ENCODE peak calls at places on chromosomes 7 and 10, in four cellular contexts. X is hepatocyte, D is fibroblast of lung, M is ovary. Y is an unnamed sample.

GRCh38 chr10:43871004-43871439 is 222.3 kb upstream of the ZNF32 start:
- DNase-seq in X (no peak), D (no peak), M (no peak), Y (no peak)

GRCh38 chr7:158956805-158957506 is 100.6 kb downstream of the DYNC2I1 start:
- DNase-seq in X (no peak), D (no peak), M (no peak), Y (no peak)

GRCh38 chr7:87785368-87785995 is 90.7 kb downstream of the SLC25A40 start:
- DNase-seq in X (no peak), D (no peak), M (no peak), Y (no peak)

GRCh38 chr7:49279886-49280285 is 355.5 kb downstream of the CDC14C start:
- DNase-seq in X (no peak), D (no peak), M (no peak), Y (no peak)

GRCh38 chr7:100477871-100478248 is 1.2 kb downstream of the TSC22D4 start:
- DNase-seq in X (no peak), D (no peak), M (peak), Y (no peak)

GRCh38 chr10:29083096-29083495 is 205.8 kb upstream of the LYZL1 start:
- DNase-seq in X (no peak), D (no peak), M (no peak), Y (no peak)

GRCh38 chr7:98286093-98286525 is 4.6 kb downstream of the BRI3 start:
- DNase-seq in X (peak), D (peak), M (peak), Y (no peak)

GRCh38 chr7:142855756-142856564 is 1.1 kb downstream of the EPHB6 start:
- DNase-seq in X (no peak), D (peak), M (peak), Y (no peak)

GRCh38 chr7:35463176-35463575 is 209.3 kb upstream of the TBX20 start:
- DNase-seq in X (no peak), D (no peak), M (no peak), Y (no peak)

GRCh38 chr7:136214356-136214755 is 237.2 kb upstream of the MTPN start:
- DNase-seq in X (no peak), D (no peak), M (no peak), Y (no peak)

GRCh38 chr10:27890971-27891370 is 107.9 kb downstream of the ODAD2 start:
- DNase-seq in X (no peak), D (no peak), M (no peak), Y (no peak)

GRCh38 chr7:20352573-20353304 is 22.0 kb downstream of the ITGB8 start:
- DNase-seq in X (peak), D (peak), M (no peak), Y (no peak)

GRCh38 chr10:122232781-122233180 is 38.3 kb upstream of the BTBD16 start:
- DNase-seq in X (peak), D (peak), M (no peak), Y (no peak)

GRCh38 chr7:101865031-101865824 is 47.8 kb downstream of the CUX1 start:
- DNase-seq in X (no peak), D (no peak), M (no peak), Y (no peak)
- H3K4me3 ChIP-seq in X (no peak), D (no peak), M (no peak), Y (no peak)

DNA sequence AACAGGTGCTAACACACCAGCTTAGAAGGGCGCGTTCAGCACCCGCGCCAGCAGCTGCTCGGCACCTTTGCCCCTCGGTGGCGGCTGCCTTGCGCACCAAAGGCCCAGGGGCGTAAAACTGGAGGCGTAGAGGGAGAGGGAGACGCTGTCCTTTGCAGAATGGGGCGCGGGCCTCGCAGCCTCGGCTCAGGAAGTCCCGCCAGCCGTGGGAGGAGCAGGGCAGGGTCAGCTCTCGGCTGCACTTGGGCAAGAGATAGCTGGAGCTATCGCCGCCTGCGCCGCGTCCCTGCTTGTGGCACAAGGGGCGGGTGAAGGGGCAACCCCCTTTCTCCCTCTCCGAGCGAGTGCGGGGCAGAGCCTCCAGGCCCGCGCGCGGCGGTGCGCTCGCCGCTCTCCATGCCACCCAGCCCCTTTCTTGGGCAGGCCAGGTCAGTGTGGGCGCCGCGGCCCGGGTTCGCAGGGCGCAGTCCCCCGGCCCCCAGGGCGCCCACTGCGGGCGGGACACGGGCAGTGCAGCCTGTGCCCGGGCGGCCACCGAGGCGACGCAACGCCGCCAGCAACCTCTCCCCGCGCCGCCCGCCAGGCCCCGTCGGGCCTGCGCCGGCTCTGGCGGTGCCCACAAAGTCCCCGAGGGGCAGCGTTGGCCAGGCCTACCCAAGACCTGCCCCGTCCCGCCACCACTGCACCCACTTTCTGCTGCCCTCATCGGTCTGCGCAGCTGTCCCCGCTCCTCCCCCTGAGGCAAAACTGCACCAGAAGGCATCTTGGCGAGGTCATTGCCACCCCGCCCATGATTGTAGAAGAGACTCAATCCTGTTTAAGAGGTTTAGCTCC is 4.1 kb downstream of the NEUROD6 start:
- DNase-seq in X (peak), D (no peak), M (no peak), Y (no peak)
- TF ChIP-seq CTCF in X (peak), D (no peak), M (no peak), Y (peak)

GRCh38 chr7:103706805-103707204 is 260.8 kb upstream of the SLC26A5 start:
- DNase-seq in X (no peak), D (no peak), M (no peak), Y (no peak)

GRCh38 chr7:103702982-103703381 is 257.0 kb upstream of the SLC26A5 start:
- DNase-seq in X (no peak), D (no peak), M (no peak), Y (no peak)

GRCh38 chr7:103704701-103705100 is 258.7 kb upstream of the SLC26A5 start:
- DNase-seq in X (no peak), D (peak), M (no peak), Y (no peak)

GRCh38 chr7:103702454-103702853 is 256.4 kb upstream of the SLC26A5 start:
- DNase-seq in X (no peak), D (no peak), M (no peak), Y (no peak)

DNA sequence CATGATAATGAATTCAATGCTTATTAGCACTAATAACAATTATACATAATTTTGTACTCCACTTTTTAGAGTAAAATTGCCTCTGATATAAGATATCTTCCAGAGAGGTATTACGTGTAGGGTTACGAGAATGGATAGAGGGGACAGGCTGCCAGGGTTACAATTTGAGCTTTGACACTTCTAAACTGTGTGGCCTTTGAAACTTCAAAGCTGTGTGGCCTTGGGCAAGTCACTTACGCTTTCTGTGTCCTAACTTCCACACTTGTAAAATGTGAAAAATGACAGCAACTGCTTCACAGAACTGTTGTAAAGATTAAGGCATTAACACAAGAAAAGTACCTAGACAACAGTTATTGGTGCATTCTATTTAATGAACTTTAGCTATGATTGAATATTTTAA is 259.5 kb upstream of the SLC26A5 start:
- DNase-seq in X (no peak), D (no peak), M (no peak), Y (no peak)
- H3K4me3 ChIP-seq in X (no peak), D (no peak), M (no peak), Y (no peak)

DNA sequence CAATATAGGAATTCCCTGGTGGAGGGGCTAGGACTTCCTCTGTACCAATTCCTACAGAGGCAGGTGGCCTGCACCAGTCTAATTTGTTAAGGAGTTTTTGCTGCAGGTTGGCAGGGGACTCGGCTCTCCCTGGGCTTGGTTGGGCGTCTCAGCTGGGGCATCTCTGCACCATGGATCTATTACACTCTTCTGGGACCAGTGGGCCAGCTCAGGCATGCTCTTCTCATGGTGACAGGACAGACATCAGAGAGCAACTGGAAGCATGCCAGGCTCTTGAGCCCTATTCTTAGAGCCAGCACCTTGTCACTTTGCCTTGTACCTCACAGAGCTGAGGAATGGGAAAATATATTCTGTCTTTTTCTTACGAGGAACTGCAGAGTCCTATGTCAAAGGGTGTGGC is 74.6 kb downstream of the SH2D4B start:
- DNase-seq in X (no peak), D (no peak), M (no peak), Y (no peak)
- TF ChIP-seq CTCF in X (no peak), D (no peak), M (no peak), Y (no peak)

DNA sequence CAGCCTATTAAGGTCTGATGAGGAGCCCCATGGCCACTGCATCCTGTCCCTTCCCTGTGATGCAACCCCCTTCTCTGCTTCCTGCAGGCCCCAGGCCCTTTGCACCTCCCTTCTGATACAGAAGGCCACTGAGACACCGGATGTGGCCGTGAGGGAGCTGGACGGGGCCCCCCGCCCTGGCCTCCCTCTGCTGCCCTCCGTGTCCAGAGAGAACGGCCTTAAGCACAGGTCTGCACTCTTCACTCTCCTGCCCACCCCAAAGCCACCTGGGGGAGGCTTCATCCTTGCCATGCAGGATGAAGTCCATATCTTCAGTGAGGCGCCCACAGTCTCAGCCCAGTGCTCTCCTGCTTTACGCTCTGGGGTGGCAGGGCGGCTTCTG is 86.9 kb upstream of the GNA12 start:
- DNase-seq in X (no peak), D (no peak), M (peak), Y (no peak)
- H3K4me3 ChIP-seq in X (no peak), D (no peak), M (no peak), Y (no peak)

DNA sequence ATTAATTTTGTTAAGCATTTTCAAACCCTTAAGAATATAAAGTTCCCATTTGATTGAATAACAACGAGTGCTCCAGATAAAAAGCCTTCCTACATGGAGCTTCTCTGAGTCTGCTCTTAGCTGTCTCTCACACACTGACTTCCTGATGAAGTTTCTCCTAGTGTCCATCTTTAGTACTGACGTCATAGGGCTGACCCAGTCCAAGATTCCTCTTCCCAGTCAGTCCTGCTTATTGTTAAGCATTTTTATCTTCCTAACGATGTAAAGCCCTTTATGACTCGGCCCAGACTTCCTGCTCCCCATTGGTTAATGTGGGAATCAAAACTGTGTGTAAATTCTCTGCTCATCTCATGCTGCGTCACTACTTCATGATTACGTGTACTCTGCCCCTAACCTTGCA is 398.8 kb downstream of the TFEC start:
- DNase-seq in X (peak), D (no peak), M (no peak), Y (no peak)
- TF ChIP-seq CTCF in X (no peak), D (no peak), M (no peak), Y (no peak)

GRCh38 chr10:129946868-129947267 is 17.2 kb downstream of the EBF3 start:
- DNase-seq in X (no peak), D (no peak), M (no peak), Y (no peak)

GRCh38 chr10:129949411-129950335 is 14.4 kb downstream of the EBF3 start:
- DNase-seq in X (peak), D (peak), M (no peak), Y (no peak)

GRCh38 chr10:129942936-129943724 is 20.9 kb downstream of the EBF3 start:
- DNase-seq in X (no peak), D (no peak), M (no peak), Y (no peak)

GRCh38 chr10:129945031-129945430 is 19.0 kb downstream of the EBF3 start:
- DNase-seq in X (no peak), D (no peak), M (no peak), Y (no peak)

DNA sequence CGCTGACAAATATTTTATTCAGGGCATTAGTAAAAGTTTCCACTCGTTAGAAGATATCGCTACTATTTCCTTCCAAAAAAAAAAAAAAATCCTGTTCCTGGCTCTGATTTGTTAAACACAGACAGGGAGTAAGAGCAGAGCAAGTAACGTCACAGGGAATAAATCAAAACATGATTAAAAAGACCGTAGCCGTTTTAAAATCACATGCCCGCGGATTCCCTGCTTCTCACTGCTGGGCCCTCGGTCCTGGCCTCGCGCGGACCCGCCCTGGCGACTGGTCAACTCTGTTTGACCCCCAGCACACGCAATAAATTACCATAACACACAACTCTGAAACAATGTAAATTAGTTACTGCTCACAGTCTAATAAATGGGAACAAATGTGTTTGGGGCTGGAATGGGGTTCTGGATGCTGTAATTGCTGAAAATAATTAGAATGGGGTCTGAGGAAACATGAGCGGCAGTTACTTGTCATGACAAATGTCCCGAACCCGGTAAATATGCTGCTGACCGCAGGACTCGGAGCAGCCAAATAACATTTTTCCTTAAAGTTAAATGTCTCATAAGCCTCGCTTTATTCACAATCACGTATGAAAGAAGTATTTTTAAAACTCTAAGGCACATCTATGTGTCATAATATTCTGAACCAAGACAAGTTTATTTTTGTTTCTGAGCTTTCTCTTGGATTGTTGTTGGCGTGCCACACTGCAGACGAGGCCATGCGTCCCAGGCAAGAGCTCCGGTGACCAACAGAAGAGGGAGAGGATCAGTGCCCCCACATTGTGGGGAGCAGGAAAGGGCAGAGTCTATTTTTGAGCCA is 17.9 kb downstream of the EBF3 start:
- DNase-seq in X (no peak), D (no peak), M (peak), Y (no peak)
- H3K4me3 ChIP-seq in X (no peak), D (no peak), M (no peak), Y (no peak)

GRCh38 chr10:50674469-50675254 is 50.9 kb upstream of the SGMS1 start:
- DNase-seq in X (no peak), D (no peak), M (no peak), Y (no peak)

GRCh38 chr10:50679149-50679548 is 55.4 kb upstream of the SGMS1 start:
- DNase-seq in X (no peak), D (no peak), M (no peak), Y (no peak)
- TF ChIP-seq CTCF in X (no peak), D (no peak), M (no peak), Y (no peak)

GRCh38 chr10:52474265-52474664 is 160.2 kb downstream of the DKK1 start:
- DNase-seq in X (no peak), D (no peak), M (no peak), Y (no peak)
- H3K4me3 ChIP-seq in X (no peak), D (no peak), M (no peak), Y (no peak)

GRCh38 chr10:83988435-83988834 is 150.9 kb upstream of the GHITM start:
- DNase-seq in X (no peak), D (no peak), M (no peak), Y (no peak)

GRCh38 chr10:83994351-83994750 is 145.0 kb upstream of the GHITM start:
- DNase-seq in X (no peak), D (no peak), M (no peak), Y (no peak)

GRCh38 chr10:83995932-83996331 is 143.4 kb upstream of the GHITM start:
- DNase-seq in X (no peak), D (no peak), M (no peak), Y (no peak)

GRCh38 chr10:83990126-83990525 is 149.2 kb upstream of the GHITM start:
- DNase-seq in X (no peak), D (no peak), M (no peak), Y (no peak)

DNA sequence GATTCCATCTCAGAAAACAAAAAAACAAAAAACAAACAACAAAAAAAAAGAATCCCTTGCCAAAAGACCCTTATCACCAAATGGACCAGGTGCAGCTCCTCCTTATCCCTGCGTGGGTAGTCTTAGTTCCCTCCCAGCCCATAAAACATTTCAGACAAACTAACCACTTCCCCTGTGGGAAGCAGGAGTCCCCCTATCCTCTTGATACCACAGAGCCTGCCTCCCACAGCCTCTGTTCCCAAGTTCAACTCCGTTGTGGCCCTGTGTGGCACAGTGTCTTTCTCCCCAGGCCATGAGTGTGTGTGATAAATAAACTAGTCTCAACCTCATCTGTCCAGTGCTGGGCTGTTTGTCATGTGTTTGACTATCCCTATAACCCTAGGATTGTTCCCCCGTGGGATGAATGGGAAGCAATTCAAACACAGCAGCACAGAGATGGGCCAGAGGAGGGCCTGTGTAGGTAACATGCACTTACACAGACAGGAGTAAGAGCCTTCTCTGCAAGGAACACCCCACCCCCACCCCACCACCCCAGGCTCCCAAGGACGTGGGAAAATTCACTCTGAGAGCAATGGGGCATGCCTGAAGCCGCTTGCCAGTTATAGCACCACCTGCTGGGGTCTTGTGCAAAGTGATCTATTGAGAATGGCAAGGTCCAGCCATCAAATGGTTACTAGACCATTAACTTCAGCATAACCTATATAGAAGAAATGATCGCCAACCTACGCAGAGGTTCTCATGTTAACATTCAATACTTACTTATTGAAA is 147.1 kb upstream of the GHITM start:
- DNase-seq in X (peak), D (no peak), M (no peak), Y (no peak)
- TF ChIP-seq CTCF in X (peak), D (no peak), M (no peak), Y (peak)